ENCODE peak calls at places on chromosomes 3 and 15, in eight cellular contexts. W is heart left ventricle, G is lower leg skin, M is coronary artery, D is breast epithelium, X is neural progenitor cell, S is brain microvascular endothelial cell, T is transverse colon. A is an unnamed sample.

GRCh38 chr15:73851679-73852078 is 21.7 kb upstream of the TBC1D21 start:
- DNase-seq in T (peak; percentile 12), S (peak; percentile 46), G (peak; percentile 43), W (no peak), M (no peak), X (peak; percentile 91), D (no peak), A (peak; percentile 68)

GRCh38 chr15:74552761-74553441 is 11.9 kb downstream of the ARID3B start:
- DNase-seq in D (no peak), W (no peak), G (no peak), X (no peak), M (no peak), T (no peak), S (no peak), A (no peak)

GRCh38 chr3:45164056-45164455 is 17.9 kb upstream of the CDCP1 start:
- DNase-seq in X (no peak), G (no peak), M (no peak), W (no peak), D (no peak), S (no peak), T (no peak), A (no peak)

GRCh38 chr3:35500641-35501353 is 138.5 kb upstream of the ARPP21 start:
- DNase-seq in X (no peak), M (no peak), S (no peak), G (no peak), W (no peak), D (no peak), T (no peak), A (no peak)

GRCh38 chr3:161217496-161217895 is 3.6 kb upstream of the NMD3 start:
- DNase-seq in G (no peak), S (peak; percentile 78), T (no peak), D (no peak), W (no peak), X (no peak), M (no peak), A (peak; percentile 92)

GRCh38 chr3:127761101-127761802 is 61.1 kb downstream of the MGLL start:
- DNase-seq in T (peak; percentile 36), D (no peak), X (no peak), S (no peak), G (peak; percentile 81), M (no peak), W (no peak), A (no peak)

GRCh38 chr3:100645913-100646312 is 36.5 kb downstream of the ADGRG7 start:
- DNase-seq in D (no peak), X (no peak), W (no peak), M (no peak), G (no peak), S (no peak), T (no peak), A (no peak)

GRCh38 chr3:72187131-72187530 is 402.2 kb upstream of the PROK2 start:
- DNase-seq in W (no peak), M (no peak), G (no peak), D (no peak), S (no peak), T (no peak), X (peak; percentile 18), A (no peak)

GRCh38 chr15:58594898-58595297 is 154.6 kb downstream of the ADAM10 start:
- DNase-seq in G (no peak), W (no peak), M (no peak), S (no peak), X (no peak), D (no peak), T (no peak), A (no peak)

GRCh38 chr15:48642795-48643194 is 2.7 kb downstream of the FBN1 start:
- DNase-seq in G (no peak), D (no peak), W (no peak), X (no peak), T (no peak), S (no peak), M (no peak), A (no peak)

GRCh38 chr3:134485075-134485536 is 679 bp downstream of the ANAPC13 start:
- DNase-seq in X (peak; percentile 34), W (no peak), T (peak; percentile 44), G (no peak), D (no peak), M (no peak), S (no peak), A (peak; percentile 6)

GRCh38 chr3:56839784-56840724 is 38.3 kb upstream of the ARHGEF3 start:
- DNase-seq in X (no peak), G (no peak), W (no peak), T (no peak), M (no peak), D (no peak), S (peak; percentile 55), A (peak; percentile 92)

GRCh38 chr15:60528530-60528929 is 49.6 kb upstream of the ICE2 start:
- DNase-seq in G (no peak), S (peak; percentile 5), M (no peak), D (no peak), T (no peak), W (no peak), X (no peak), A (peak; percentile 27)

GRCh38 chr15:66698318-66698961 is 3.6 kb upstream of the SMAD6 start:
- DNase-seq in W (peak; percentile 84), X (peak; percentile 91), M (no peak), D (no peak), S (peak; percentile 62), T (peak; percentile 76), G (no peak), A (peak; percentile 75)

GRCh38 chr3:147483145-147483544 is 74.0 kb downstream of the ZIC1 start:
- DNase-seq in T (no peak), X (no peak), G (no peak), D (no peak), M (no peak), W (no peak), S (no peak), A (no peak)

GRCh38 chr15:70154440-70155347 is 57.0 kb upstream of the TLE3 start:
- DNase-seq in D (no peak), W (no peak), T (no peak), S (no peak), G (no peak), X (peak; percentile 46), M (no peak), A (no peak)

GRCh38 chr3:130609166-130609574 is 92.2 kb downstream of the COL6A6 start:
- DNase-seq in S (no peak), G (no peak), T (no peak), M (no peak), W (peak; percentile 48), X (no peak), D (peak; percentile 18), A (no peak)

DNA sequence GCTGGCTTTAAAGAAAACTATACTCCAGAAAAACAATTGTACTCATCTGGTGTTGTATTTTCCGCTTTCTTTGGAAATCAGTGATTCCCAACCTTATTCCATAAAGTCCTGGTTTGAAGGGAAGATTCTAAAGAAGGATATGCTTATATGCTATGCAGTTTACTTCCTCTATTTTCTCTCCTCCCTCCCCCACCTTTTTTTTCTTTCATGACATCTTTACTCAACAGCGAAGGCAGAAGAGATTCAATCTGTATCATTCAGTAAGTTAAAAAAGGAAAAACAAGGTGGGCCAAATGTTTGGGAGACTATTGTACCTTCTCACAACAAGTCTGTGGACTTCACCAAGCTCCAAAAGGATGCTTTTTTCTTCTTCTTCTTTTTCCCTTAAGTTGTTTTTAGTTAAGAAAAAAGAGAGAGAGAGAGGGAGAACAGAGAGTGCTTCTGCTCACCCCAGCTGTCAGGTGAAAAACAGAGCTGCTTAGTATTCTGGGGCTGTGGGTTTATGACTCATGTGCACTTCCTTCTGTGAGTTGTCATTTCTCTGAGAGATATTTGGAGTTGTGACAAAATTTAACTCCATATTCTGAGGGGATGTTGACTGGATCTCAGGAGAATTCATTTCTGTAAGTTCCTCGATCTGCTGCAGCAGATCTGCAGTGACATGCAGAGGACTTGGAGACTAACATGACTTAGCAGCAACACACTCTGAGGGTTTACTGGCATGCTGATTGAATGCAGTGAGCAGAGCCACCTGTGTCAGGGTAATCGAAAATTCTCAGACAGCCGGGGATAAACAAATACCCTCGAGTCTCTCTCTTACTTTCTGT is 70.7 kb downstream of the SSR3 start:
- DNase-seq in X (no peak), G (no peak), M (no peak), D (no peak), W (no peak), S (peak; percentile 64), T (peak; percentile 31), A (peak; percentile 84)
- H3K4me3 ChIP-seq in X (no peak overlapping the region), G (no peak overlapping the region), M (peak overlapping the region; percentile 4), D (no peak overlapping the region), W (no peak overlapping the region), S (no peak overlapping the region), T (no peak overlapping the region), A (peak overlapping the region; percentile 47)

GRCh38 chr3:54649551-54649950 is 278.3 kb downstream of the LRTM1 start:
- DNase-seq in G (no peak), W (no peak), D (no peak), T (no peak), M (no peak), X (peak; percentile 42), S (no peak), A (no peak)
- TF ChIP-seq CTCF in G (no peak), W (no peak), D (no peak), T (no peak), M (no peak), X (no peak), S (no peak), A (no peak)

DNA sequence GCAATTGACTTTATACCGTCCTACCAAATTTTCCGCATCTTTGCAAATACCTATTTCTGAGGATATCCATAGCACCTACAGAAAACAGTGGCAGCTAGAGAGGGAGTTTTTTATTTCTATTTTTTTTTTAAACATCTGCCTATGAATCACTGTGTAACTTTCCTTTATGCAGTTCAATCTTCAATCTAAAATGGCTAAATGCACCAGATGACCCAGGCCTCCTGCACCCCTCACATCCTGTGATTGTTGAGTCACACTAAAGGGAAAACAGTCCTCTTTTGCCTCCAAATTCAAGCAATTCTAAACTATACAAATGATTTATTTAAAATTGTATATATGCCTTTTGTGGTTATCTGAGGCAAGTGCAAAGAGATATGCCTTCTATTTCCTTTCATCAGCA is 20.1 kb upstream of the BCL6 start:
- DNase-seq in S (peak; percentile 39), W (no peak), X (no peak), D (no peak), T (no peak), M (no peak), G (no peak), A (peak; percentile 55)
- H3K4me3 ChIP-seq in S (no peak overlapping the region), W (no peak overlapping the region), X (no peak overlapping the region), D (no peak overlapping the region), T (no peak overlapping the region), M (no peak overlapping the region), G (no peak overlapping the region), A (no peak overlapping the region)

GRCh38 chr15:51757463-51757862 is 6.1 kb downstream of the TMOD2 start:
- DNase-seq in W (no peak), D (no peak), G (no peak), T (no peak), S (no peak), X (no peak), M (no peak), A (no peak)

GRCh38 chr15:51760805-51761204 is 9.4 kb downstream of the TMOD2 start:
- DNase-seq in D (no peak), T (no peak), W (no peak), M (no peak), G (no peak), S (no peak), X (no peak), A (no peak)

GRCh38 chr15:51756482-51756881 is 5.1 kb downstream of the TMOD2 start:
- DNase-seq in G (no peak), W (no peak), M (no peak), S (no peak), T (no peak), X (no peak), D (no peak), A (no peak)

GRCh38 chr15:51758645-51759044 is 7.2 kb downstream of the TMOD2 start:
- DNase-seq in T (peak; percentile 27), W (peak; percentile 78), G (no peak), X (no peak), M (no peak), S (peak; percentile 65), D (no peak), A (no peak)

GRCh38 chr15:51759557-51760070 is 8.2 kb downstream of the TMOD2 start:
- DNase-seq in T (peak; percentile 41), D (no peak), X (peak; percentile 27), S (peak; percentile 91), W (no peak), M (no peak), G (no peak), A (no peak)
- TF ChIP-seq CTCF in T (no peak), D (no peak), X (peak; percentile 36), S (peak; percentile 69), W (peak; percentile 18), M (no peak), G (no peak), A (no peak)